ENCODE peak calls at places on chromosomes 2 and 18, in eight cellular contexts. One of them, this sample, is unnamed.

GRCh38 chr2:191951832-191952231 is 104.9 kb upstream of the CAVIN2 start:
- DNase-seq in T-cell: no peak
- DNase-seq in NCI-H774: no peak
- DNase-seq in stromal cell of bone marrow: no peak
- DNase-seq in COR-L47: no peak
- DNase-seq in stimulated activated naive CD8-positive, alpha-beta T cell treated with anti-CD3 and anti-CD28 coated beads, Interleukin-15, Interleukin-2, amounts not matched to agents 100 U/mL and 50 U/mL, for 24 hours: no peak
- DNase-seq in amniotic stem cell: no peak
- DNase-seq in left cardiac atrium: peak; percentile 23
- DNase-seq in this sample: no peak

GRCh38 chr2:191038241-191038725 is 24.3 kb upstream of the STAT1 start:
- DNase-seq in amniotic stem cell: no peak
- DNase-seq in COR-L47: no peak
- DNase-seq in NCI-H774: no peak
- DNase-seq in left cardiac atrium: no peak
- DNase-seq in stromal cell of bone marrow: peak; percentile 60
- DNase-seq in T-cell: no peak
- DNase-seq in stimulated activated naive CD8-positive, alpha-beta T cell treated with anti-CD3 and anti-CD28 coated beads, Interleukin-15, Interleukin-2, amounts not matched to agents 100 U/mL and 50 U/mL, for 24 hours: no peak
- DNase-seq in this sample: peak; percentile 28

GRCh38 chr2:152500336-152500735 is 165.4 kb downstream of the FMNL2 start:
- DNase-seq in NCI-H774: no peak
- DNase-seq in left cardiac atrium: no peak
- DNase-seq in COR-L47: no peak
- DNase-seq in T-cell: no peak
- DNase-seq in amniotic stem cell: no peak
- DNase-seq in stimulated activated naive CD8-positive, alpha-beta T cell treated with anti-CD3 and anti-CD28 coated beads, Interleukin-15, Interleukin-2, amounts not matched to agents 100 U/mL and 50 U/mL, for 24 hours: no peak
- DNase-seq in stromal cell of bone marrow: no peak
- DNase-seq in this sample: no peak

GRCh38 chr2:24793752-24794477 is 690 bp downstream of the CENPO start:
- DNase-seq in COR-L47: peak; percentile 25
- DNase-seq in stromal cell of bone marrow: no peak
- DNase-seq in NCI-H774: no peak
- DNase-seq in left cardiac atrium: no peak
- DNase-seq in T-cell: no peak
- DNase-seq in amniotic stem cell: no peak
- DNase-seq in stimulated activated naive CD8-positive, alpha-beta T cell treated with anti-CD3 and anti-CD28 coated beads, Interleukin-15, Interleukin-2, amounts not matched to agents 100 U/mL and 50 U/mL, for 24 hours: peak; percentile 29
- DNase-seq in this sample: peak; percentile 18

GRCh38 chr2:134247679-134248078 is 6.2 kb upstream of the MGAT5 start:
- DNase-seq in NCI-H774: no peak
- DNase-seq in left cardiac atrium: no peak
- DNase-seq in T-cell: no peak
- DNase-seq in stromal cell of bone marrow: no peak
- DNase-seq in COR-L47: no peak
- DNase-seq in stimulated activated naive CD8-positive, alpha-beta T cell treated with anti-CD3 and anti-CD28 coated beads, Interleukin-15, Interleukin-2, amounts not matched to agents 100 U/mL and 50 U/mL, for 24 hours: no peak
- DNase-seq in amniotic stem cell: no peak
- DNase-seq in this sample: no peak

GRCh38 chr2:234363011-234363487 is 133.8 kb downstream of the ARL4C start:
- DNase-seq in COR-L47: no peak
- DNase-seq in NCI-H774: peak; percentile 51
- DNase-seq in left cardiac atrium: no peak
- DNase-seq in stimulated activated naive CD8-positive, alpha-beta T cell treated with anti-CD3 and anti-CD28 coated beads, Interleukin-15, Interleukin-2, amounts not matched to agents 100 U/mL and 50 U/mL, for 24 hours: no peak
- DNase-seq in amniotic stem cell: no peak
- DNase-seq in stromal cell of bone marrow: no peak
- DNase-seq in T-cell: no peak
- DNase-seq in this sample: no peak

GRCh38 chr2:234483568-234484251 is 13.2 kb downstream of the ARL4C start:
- DNase-seq in T-cell: peak; percentile 94
- DNase-seq in stromal cell of bone marrow: no peak
- DNase-seq in NCI-H774: no peak
- DNase-seq in stimulated activated naive CD8-positive, alpha-beta T cell treated with anti-CD3 and anti-CD28 coated beads, Interleukin-15, Interleukin-2, amounts not matched to agents 100 U/mL and 50 U/mL, for 24 hours: peak; percentile 82
- DNase-seq in COR-L47: no peak
- DNase-seq in amniotic stem cell: no peak
- DNase-seq in left cardiac atrium: no peak
- DNase-seq in this sample: peak; percentile 84

GRCh38 chr2:8312861-8313768 is 368.7 kb upstream of the ID2 start:
- DNase-seq in T-cell: no peak
- DNase-seq in NCI-H774: no peak
- DNase-seq in stromal cell of bone marrow: no peak
- DNase-seq in amniotic stem cell: no peak
- DNase-seq in left cardiac atrium: no peak
- DNase-seq in COR-L47: no peak
- DNase-seq in stimulated activated naive CD8-positive, alpha-beta T cell treated with anti-CD3 and anti-CD28 coated beads, Interleukin-15, Interleukin-2, amounts not matched to agents 100 U/mL and 50 U/mL, for 24 hours: no peak
- DNase-seq in this sample: peak; percentile 44

GRCh38 chr2:240520974-240521350 is 36.8 kb downstream of the ANKMY1 start:
- DNase-seq in left cardiac atrium: peak; percentile 18
- DNase-seq in amniotic stem cell: no peak
- DNase-seq in T-cell: no peak
- DNase-seq in COR-L47: no peak
- DNase-seq in stromal cell of bone marrow: no peak
- DNase-seq in stimulated activated naive CD8-positive, alpha-beta T cell treated with anti-CD3 and anti-CD28 coated beads, Interleukin-15, Interleukin-2, amounts not matched to agents 100 U/mL and 50 U/mL, for 24 hours: no peak
- DNase-seq in NCI-H774: no peak
- DNase-seq in this sample: no peak

GRCh38 chr2:61138859-61139258 is 23.1 kb upstream of the C2orf74 start:
- DNase-seq in stromal cell of bone marrow: no peak
- DNase-seq in stimulated activated naive CD8-positive, alpha-beta T cell treated with anti-CD3 and anti-CD28 coated beads, Interleukin-15, Interleukin-2, amounts not matched to agents 100 U/mL and 50 U/mL, for 24 hours: no peak
- DNase-seq in COR-L47: no peak
- DNase-seq in amniotic stem cell: no peak
- DNase-seq in T-cell: no peak
- DNase-seq in NCI-H774: no peak
- DNase-seq in left cardiac atrium: no peak
- DNase-seq in this sample: no peak

GRCh38 chr2:167052825-167053224 is 164.5 kb downstream of the XIRP2 start:
- DNase-seq in stromal cell of bone marrow: peak; percentile 12
- DNase-seq in COR-L47: no peak
- DNase-seq in T-cell: no peak
- DNase-seq in NCI-H774: no peak
- DNase-seq in stimulated activated naive CD8-positive, alpha-beta T cell treated with anti-CD3 and anti-CD28 coated beads, Interleukin-15, Interleukin-2, amounts not matched to agents 100 U/mL and 50 U/mL, for 24 hours: no peak
- DNase-seq in amniotic stem cell: peak; percentile 7
- DNase-seq in left cardiac atrium: no peak
- DNase-seq in this sample: no peak

GRCh38 chr2:197240018-197240712 is 70.4 kb downstream of the ANKRD44 start:
- DNase-seq in stromal cell of bone marrow: no peak
- DNase-seq in stimulated activated naive CD8-positive, alpha-beta T cell treated with anti-CD3 and anti-CD28 coated beads, Interleukin-15, Interleukin-2, amounts not matched to agents 100 U/mL and 50 U/mL, for 24 hours: no peak
- DNase-seq in amniotic stem cell: no peak
- DNase-seq in T-cell: no peak
- DNase-seq in COR-L47: no peak
- DNase-seq in NCI-H774: no peak
- DNase-seq in left cardiac atrium: no peak
- DNase-seq in this sample: peak; percentile 53

GRCh38 chr18:58785870-58786269 is 78.8 kb upstream of the ZNF532 start:
- DNase-seq in left cardiac atrium: no peak
- DNase-seq in stimulated activated naive CD8-positive, alpha-beta T cell treated with anti-CD3 and anti-CD28 coated beads, Interleukin-15, Interleukin-2, amounts not matched to agents 100 U/mL and 50 U/mL, for 24 hours: no peak
- DNase-seq in T-cell: no peak
- DNase-seq in NCI-H774: no peak
- DNase-seq in amniotic stem cell: no peak
- DNase-seq in stromal cell of bone marrow: no peak
- DNase-seq in COR-L47: no peak
- DNase-seq in this sample: no peak

GRCh38 chr18:70936160-70936559 is 647.3 kb downstream of the SOCS6 start:
- DNase-seq in stimulated activated naive CD8-positive, alpha-beta T cell treated with anti-CD3 and anti-CD28 coated beads, Interleukin-15, Interleukin-2, amounts not matched to agents 100 U/mL and 50 U/mL, for 24 hours: no peak
- DNase-seq in amniotic stem cell: no peak
- DNase-seq in T-cell: no peak
- DNase-seq in NCI-H774: no peak
- DNase-seq in COR-L47: no peak
- DNase-seq in left cardiac atrium: no peak
- DNase-seq in stromal cell of bone marrow: no peak
- DNase-seq in this sample: no peak

GRCh38 chr18:26190506-26190905 is 35.7 kb upstream of the TAF4B start:
- DNase-seq in left cardiac atrium: no peak
- DNase-seq in T-cell: peak; percentile 35
- DNase-seq in stromal cell of bone marrow: no peak
- DNase-seq in stimulated activated naive CD8-positive, alpha-beta T cell treated with anti-CD3 and anti-CD28 coated beads, Interleukin-15, Interleukin-2, amounts not matched to agents 100 U/mL and 50 U/mL, for 24 hours: peak; percentile 37
- DNase-seq in COR-L47: no peak
- DNase-seq in NCI-H774: no peak
- DNase-seq in amniotic stem cell: no peak
- DNase-seq in this sample: peak; percentile 90

GRCh38 chr2:47300081-47300480 is 102.9 kb upstream of the MSH2 start:
- DNase-seq in NCI-H774: no peak
- DNase-seq in COR-L47: no peak
- DNase-seq in left cardiac atrium: no peak
- DNase-seq in stimulated activated naive CD8-positive, alpha-beta T cell treated with anti-CD3 and anti-CD28 coated beads, Interleukin-15, Interleukin-2, amounts not matched to agents 100 U/mL and 50 U/mL, for 24 hours: no peak
- DNase-seq in stromal cell of bone marrow: no peak
- DNase-seq in amniotic stem cell: no peak
- DNase-seq in T-cell: no peak
- DNase-seq in this sample: no peak

GRCh38 chr2:178777577-178777976 is 29.6 kb downstream of the TTN start:
- DNase-seq in NCI-H774: no peak
- DNase-seq in amniotic stem cell: no peak
- DNase-seq in stromal cell of bone marrow: no peak
- DNase-seq in T-cell: no peak
- DNase-seq in COR-L47: no peak
- DNase-seq in stimulated activated naive CD8-positive, alpha-beta T cell treated with anti-CD3 and anti-CD28 coated beads, Interleukin-15, Interleukin-2, amounts not matched to agents 100 U/mL and 50 U/mL, for 24 hours: no peak
- DNase-seq in left cardiac atrium: no peak
- DNase-seq in this sample: no peak

GRCh38 chr18:23532848-23533247 is 29.5 kb downstream of the RMC1 start:
- DNase-seq in left cardiac atrium: no peak
- DNase-seq in amniotic stem cell: no peak
- DNase-seq in stromal cell of bone marrow: no peak
- DNase-seq in COR-L47: no peak
- DNase-seq in stimulated activated naive CD8-positive, alpha-beta T cell treated with anti-CD3 and anti-CD28 coated beads, Interleukin-15, Interleukin-2, amounts not matched to agents 100 U/mL and 50 U/mL, for 24 hours: no peak
- DNase-seq in T-cell: no peak
- DNase-seq in NCI-H774: no peak
- DNase-seq in this sample: no peak

GRCh38 chr2:134722728-134723127 is 3.9 kb upstream of the TMEM163 start:
- DNase-seq in left cardiac atrium: no peak
- DNase-seq in stimulated activated naive CD8-positive, alpha-beta T cell treated with anti-CD3 and anti-CD28 coated beads, Interleukin-15, Interleukin-2, amounts not matched to agents 100 U/mL and 50 U/mL, for 24 hours: no peak
- DNase-seq in NCI-H774: no peak
- DNase-seq in COR-L47: no peak
- DNase-seq in T-cell: no peak
- DNase-seq in amniotic stem cell: no peak
- DNase-seq in stromal cell of bone marrow: no peak
- DNase-seq in this sample: no peak

GRCh38 chr2:28755411-28755810 is 3.8 kb downstream of the PPP1CB start:
- DNase-seq in amniotic stem cell: peak; percentile 9
- DNase-seq in NCI-H774: no peak
- DNase-seq in T-cell: no peak
- DNase-seq in stimulated activated naive CD8-positive, alpha-beta T cell treated with anti-CD3 and anti-CD28 coated beads, Interleukin-15, Interleukin-2, amounts not matched to agents 100 U/mL and 50 U/mL, for 24 hours: no peak
- DNase-seq in stromal cell of bone marrow: no peak
- DNase-seq in left cardiac atrium: no peak
- DNase-seq in COR-L47: no peak
- DNase-seq in this sample: no peak

GRCh38 chr2:155633887-155634570 is 698.5 kb downstream of the NR4A2 start:
- DNase-seq in T-cell: no peak
- DNase-seq in NCI-H774: no peak
- DNase-seq in stimulated activated naive CD8-positive, alpha-beta T cell treated with anti-CD3 and anti-CD28 coated beads, Interleukin-15, Interleukin-2, amounts not matched to agents 100 U/mL and 50 U/mL, for 24 hours: no peak
- DNase-seq in amniotic stem cell: no peak
- DNase-seq in left cardiac atrium: no peak
- DNase-seq in COR-L47: no peak
- DNase-seq in stromal cell of bone marrow: no peak
- DNase-seq in this sample: no peak

GRCh38 chr2:2919026-2919425 is 458.6 kb downstream of the EIPR1 start:
- DNase-seq in left cardiac atrium: no peak
- DNase-seq in T-cell: no peak
- DNase-seq in stimulated activated naive CD8-positive, alpha-beta T cell treated with anti-CD3 and anti-CD28 coated beads, Interleukin-15, Interleukin-2, amounts not matched to agents 100 U/mL and 50 U/mL, for 24 hours: no peak
- DNase-seq in NCI-H774: no peak
- DNase-seq in COR-L47: no peak
- DNase-seq in stromal cell of bone marrow: no peak
- DNase-seq in amniotic stem cell: no peak
- DNase-seq in this sample: no peak

GRCh38 chr2:155203187-155203586 is 504.7 kb downstream of the KCNJ3 start:
- DNase-seq in stromal cell of bone marrow: no peak
- DNase-seq in T-cell: no peak
- DNase-seq in NCI-H774: no peak
- DNase-seq in COR-L47: peak; percentile 2
- DNase-seq in amniotic stem cell: no peak
- DNase-seq in stimulated activated naive CD8-positive, alpha-beta T cell treated with anti-CD3 and anti-CD28 coated beads, Interleukin-15, Interleukin-2, amounts not matched to agents 100 U/mL and 50 U/mL, for 24 hours: no peak
- DNase-seq in left cardiac atrium: no peak
- DNase-seq in this sample: peak; percentile 20

GRCh38 chr2:112648081-112648480 is 2.3 kb downstream of the SLC20A1 start:
- DNase-seq in NCI-H774: no peak
- DNase-seq in stimulated activated naive CD8-positive, alpha-beta T cell treated with anti-CD3 and anti-CD28 coated beads, Interleukin-15, Interleukin-2, amounts not matched to agents 100 U/mL and 50 U/mL, for 24 hours: no peak
- DNase-seq in T-cell: no peak
- DNase-seq in left cardiac atrium: no peak
- DNase-seq in amniotic stem cell: no peak
- DNase-seq in stromal cell of bone marrow: no peak
- DNase-seq in COR-L47: no peak
- DNase-seq in this sample: no peak

GRCh38 chr2:172372436-172372835 is 55.0 kb upstream of the ITGA6 start:
- DNase-seq in stimulated activated naive CD8-positive, alpha-beta T cell treated with anti-CD3 and anti-CD28 coated beads, Interleukin-15, Interleukin-2, amounts not matched to agents 100 U/mL and 50 U/mL, for 24 hours: no peak
- DNase-seq in stromal cell of bone marrow: no peak
- DNase-seq in COR-L47: no peak
- DNase-seq in T-cell: no peak
- DNase-seq in left cardiac atrium: no peak
- DNase-seq in amniotic stem cell: no peak
- DNase-seq in NCI-H774: no peak
- DNase-seq in this sample: no peak

GRCh38 chr18:25190468-25190867 is 161.5 kb downstream of the ZNF521 start:
- DNase-seq in NCI-H774: no peak
- DNase-seq in stimulated activated naive CD8-positive, alpha-beta T cell treated with anti-CD3 and anti-CD28 coated beads, Interleukin-15, Interleukin-2, amounts not matched to agents 100 U/mL and 50 U/mL, for 24 hours: no peak
- DNase-seq in amniotic stem cell: no peak
- DNase-seq in left cardiac atrium: no peak
- DNase-seq in stromal cell of bone marrow: no peak
- DNase-seq in COR-L47: no peak
- DNase-seq in T-cell: no peak
- DNase-seq in this sample: peak; percentile 70

GRCh38 chr2:35946431-35946991 is 409.1 kb upstream of the CRIM1 start:
- DNase-seq in stromal cell of bone marrow: no peak
- DNase-seq in stimulated activated naive CD8-positive, alpha-beta T cell treated with anti-CD3 and anti-CD28 coated beads, Interleukin-15, Interleukin-2, amounts not matched to agents 100 U/mL and 50 U/mL, for 24 hours: no peak
- DNase-seq in left cardiac atrium: no peak
- DNase-seq in COR-L47: no peak
- DNase-seq in NCI-H774: no peak
- DNase-seq in amniotic stem cell: no peak
- DNase-seq in T-cell: no peak
- DNase-seq in this sample: no peak

This sample was measured in MM.1S.